ENCODE peak calls at places on chromosome 17, in seven cellular contexts. W is neural crest cell; S is NCI-H2171; M is left kidney; U is psoas muscle; Q is effector memory CD8-positive, alpha-beta T cell; R is C1 segment of cervical spinal cord. C is an unnamed sample.

GRCh38 chr17:77420804-77421634 is 280.2 kb downstream of the SEC14L1 start:
- DNase-seq in W (no peak), S (peak; percentile 99), M (peak; percentile 96), U (no peak), Q (peak; percentile 47), R (no peak), C (peak; percentile 52)

GRCh38 chr17:44872131-44872768 is 24.6 kb downstream of the HIGD1B start:
- DNase-seq in W (no peak), S (peak; percentile 69), M (no peak), U (peak; percentile 87), Q (no peak), R (peak; percentile 2), C (no peak)

GRCh38 chr17:5536831-5537230 is 47.5 kb downstream of the NLRP1 start:
- DNase-seq in W (no peak), S (no peak), M (no peak), U (no peak), Q (no peak), R (no peak), C (no peak)

GRCh38 chr17:59846391-59847165 is 46.2 kb downstream of the TUBD1 start:
- DNase-seq in W (no peak), S (no peak), M (peak; percentile 66), U (peak; percentile 79), Q (no peak), R (no peak), C (no peak)

GRCh38 chr17:58335779-58336455 is 7.3 kb upstream of the TSPOAP1 start:
- DNase-seq in W (no peak), S (no peak), M (no peak), U (no peak), Q (peak; percentile 62), R (no peak), C (peak; percentile 74)

GRCh38 chr17:4247361-4247980 is 16.3 kb downstream of the ANKFY1 start:
- DNase-seq in W (no peak), S (peak; percentile 45), M (no peak), U (no peak), Q (no peak), R (no peak), C (no peak)

GRCh38 chr17:80423536-80424225 is 8.7 kb downstream of the ENDOV start:
- DNase-seq in W (no peak), S (no peak), M (no peak), U (peak; percentile 45), Q (no peak), R (no peak), C (no peak)

GRCh38 chr17:45965741-45966140 is 33.3 kb upstream of the STH start:
- DNase-seq in W (no peak), S (no peak), M (no peak), U (peak; percentile 42), Q (no peak), R (no peak), C (no peak)

GRCh38 chr17:68600123-68600880 is 865 bp downstream of the FAM20A start:
- DNase-seq in W (peak; percentile 42), S (peak; percentile 23), M (peak; percentile 88), U (peak; percentile 63), Q (no peak), R (no peak), C (no peak)

GRCh38 chr17:69300222-69300621 is 26.7 kb downstream of the ABCA5 start:
- DNase-seq in W (no peak), S (no peak), M (no peak), U (no peak), Q (no peak), R (no peak), C (no peak)

GRCh38 chr17:5781236-5781927 is 197.1 kb upstream of the NLRP1 start:
- DNase-seq in W (no peak), S (no peak), M (no peak), U (no peak), Q (no peak), R (no peak), C (no peak)

GRCh38 chr17:1203967-1204291 is 24.1 kb upstream of the ABR start:
- DNase-seq in W (no peak), S (no peak), M (no peak), U (no peak), Q (no peak), R (no peak), C (no peak)

GRCh38 chr17:39002991-39003715 is 36.0 kb upstream of the FBXO47 start:
- DNase-seq in W (no peak), S (no peak), M (peak; percentile 68), U (peak; percentile 89), Q (no peak), R (no peak), C (peak; percentile 16)

GRCh38 chr17:66555605-66556004 is 253.2 kb downstream of the PRKCA start:
- DNase-seq in W (no peak), S (no peak), M (no peak), U (no peak), Q (no peak), R (no peak), C (no peak)

GRCh38 chr17:57548421-57549385 is 196.4 kb downstream of the CCDC182 start:
- DNase-seq in W (no peak), S (peak; percentile 49), M (peak; percentile 95), U (no peak), Q (no peak), R (no peak), C (no peak)

GRCh38 chr17:27970587-27970986 is 71.9 kb upstream of the NLK start:
- DNase-seq in W (no peak), S (no peak), M (no peak), U (no peak), Q (no peak), R (no peak), C (no peak)

GRCh38 chr17:9817086-9817485 is 4.8 kb downstream of the GSG1L2 start:
- DNase-seq in W (peak; percentile 4), S (peak; percentile 48), M (peak; percentile 88), U (no peak), Q (no peak), R (no peak), C (no peak)